ENCODE peak calls at places on chromosomes 11 and 22, in seven cellular contexts. One of them, this sample, is unnamed.

GRCh38 chr22:49230194-49230577 is 597.5 kb downstream of the BRD1 start:
- DNase-seq in neuronal stem cell: peak
- DNase-seq in body of pancreas: no peak
- DNase-seq in spleen: peak
- DNase-seq in cardiac muscle cell: no peak
- DNase-seq in IMR-90: no peak
- DNase-seq in A549: no peak
- DNase-seq in this sample: no peak

GRCh38 chr22:49546811-49547585 is 280.7 kb downstream of the BRD1 start:
- DNase-seq in neuronal stem cell: no peak
- DNase-seq in body of pancreas: peak
- DNase-seq in spleen: peak
- DNase-seq in cardiac muscle cell: no peak
- DNase-seq in IMR-90: no peak
- DNase-seq in A549: no peak
- DNase-seq in this sample: no peak

GRCh38 chr11:94762208-94762607 is 5.9 kb upstream of the AMOTL1 start:
- DNase-seq in neuronal stem cell: no peak
- DNase-seq in body of pancreas: no peak
- DNase-seq in spleen: no peak
- DNase-seq in cardiac muscle cell: no peak
- DNase-seq in IMR-90: no peak
- DNase-seq in A549: no peak
- DNase-seq in this sample: no peak

GRCh38 chr11:27290261-27290660 is 72.8 kb downstream of the CCDC34 start:
- DNase-seq in neuronal stem cell: no peak
- DNase-seq in body of pancreas: no peak
- DNase-seq in spleen: no peak
- DNase-seq in cardiac muscle cell: no peak
- DNase-seq in IMR-90: no peak
- DNase-seq in A549: no peak
- DNase-seq in this sample: no peak

GRCh38 chr11:68857037-68857586 is 15.4 kb upstream of the CPT1A start:
- DNase-seq in neuronal stem cell: no peak
- DNase-seq in body of pancreas: no peak
- DNase-seq in spleen: peak
- DNase-seq in cardiac muscle cell: no peak
- DNase-seq in IMR-90: no peak
- DNase-seq in A549: no peak
- DNase-seq in this sample: no peak

GRCh38 chr11:128503231-128503991 is 83.9 kb downstream of the ETS1 start:
- DNase-seq in neuronal stem cell: no peak
- DNase-seq in body of pancreas: no peak
- DNase-seq in spleen: no peak
- DNase-seq in cardiac muscle cell: peak
- DNase-seq in IMR-90: peak
- DNase-seq in A549: no peak
- DNase-seq in this sample: no peak

GRCh38 chr11:19311306-19312030 is 70.7 kb upstream of the E2F8 start:
- DNase-seq in neuronal stem cell: peak
- DNase-seq in body of pancreas: peak
- DNase-seq in spleen: no peak
- DNase-seq in cardiac muscle cell: peak
- DNase-seq in IMR-90: peak
- DNase-seq in A549: peak
- DNase-seq in this sample: peak

GRCh38 chr11:26331911-26332571 is at the start of gene ANO3:
- DNase-seq in neuronal stem cell: peak
- DNase-seq in body of pancreas: peak
- DNase-seq in spleen: no peak
- DNase-seq in cardiac muscle cell: peak
- DNase-seq in IMR-90: peak
- DNase-seq in A549: peak
- DNase-seq in this sample: peak

GRCh38 chr11:90770007-90770406 is 547.2 kb upstream of the CHORDC1 start:
- DNase-seq in neuronal stem cell: no peak
- DNase-seq in body of pancreas: no peak
- DNase-seq in spleen: no peak
- DNase-seq in cardiac muscle cell: no peak
- DNase-seq in IMR-90: no peak
- DNase-seq in A549: no peak
- DNase-seq in this sample: no peak

GRCh38 chr11:115711021-115711420 is 206.8 kb upstream of the CADM1 start:
- DNase-seq in neuronal stem cell: no peak
- DNase-seq in body of pancreas: no peak
- DNase-seq in spleen: no peak
- DNase-seq in cardiac muscle cell: no peak
- DNase-seq in IMR-90: no peak
- DNase-seq in A549: no peak
- DNase-seq in this sample: no peak

GRCh38 chr11:20368441-20368840 is 4.9 kb downstream of the HTATIP2 start:
- DNase-seq in neuronal stem cell: no peak
- DNase-seq in body of pancreas: no peak
- DNase-seq in spleen: no peak
- DNase-seq in cardiac muscle cell: peak
- DNase-seq in IMR-90: no peak
- DNase-seq in A549: no peak
- DNase-seq in this sample: no peak

GRCh38 chr22:42643632-42644421 is 3.4 kb upstream of the ATP5MGL start:
- DNase-seq in neuronal stem cell: no peak
- DNase-seq in body of pancreas: no peak
- DNase-seq in spleen: no peak
- DNase-seq in cardiac muscle cell: no peak
- DNase-seq in IMR-90: no peak
- DNase-seq in A549: no peak
- DNase-seq in this sample: no peak

GRCh38 chr22:42645938-42646568 is 3.1 kb downstream of the CYB5R3 start:
- DNase-seq in neuronal stem cell: no peak
- DNase-seq in body of pancreas: peak
- DNase-seq in spleen: no peak
- DNase-seq in cardiac muscle cell: no peak
- DNase-seq in IMR-90: no peak
- DNase-seq in A549: no peak
- DNase-seq in this sample: peak

GRCh38 chr22:42646569-42647525 is 2.3 kb downstream of the CYB5R3 start:
- DNase-seq in neuronal stem cell: no peak
- DNase-seq in body of pancreas: peak
- DNase-seq in spleen: no peak
- DNase-seq in cardiac muscle cell: peak
- DNase-seq in IMR-90: no peak
- DNase-seq in A549: no peak
- DNase-seq in this sample: peak

GRCh38 chr22:42644422-42645340 is 4.3 kb upstream of the ATP5MGL start:
- DNase-seq in neuronal stem cell: no peak
- DNase-seq in body of pancreas: peak
- DNase-seq in spleen: no peak
- DNase-seq in cardiac muscle cell: peak
- DNase-seq in IMR-90: no peak
- DNase-seq in A549: no peak
- DNase-seq in this sample: peak

GRCh38 chr22:42645341-42645937 is 3.8 kb downstream of the CYB5R3 start:
- DNase-seq in neuronal stem cell: no peak
- DNase-seq in body of pancreas: no peak
- DNase-seq in spleen: no peak
- DNase-seq in cardiac muscle cell: no peak
- DNase-seq in IMR-90: no peak
- DNase-seq in A549: no peak
- DNase-seq in this sample: no peak
- H3K27ac ChIP-seq in neuronal stem cell: no peak
- H3K27ac ChIP-seq in body of pancreas: peak
- H3K27ac ChIP-seq in spleen: peak
- H3K27ac ChIP-seq in cardiac muscle cell: peak
- H3K27ac ChIP-seq in IMR-90: peak
- H3K27ac ChIP-seq in A549: no peak
- H3K27ac ChIP-seq in this sample: peak

GRCh38 chr11:66067640-66068039 is 2.4 kb upstream of the PACS1 start:
- DNase-seq in neuronal stem cell: no peak
- DNase-seq in body of pancreas: no peak
- DNase-seq in spleen: no peak
- DNase-seq in cardiac muscle cell: no peak
- DNase-seq in IMR-90: no peak
- DNase-seq in A549: no peak
- DNase-seq in this sample: no peak
- H3K4me3 ChIP-seq in neuronal stem cell: no peak
- H3K4me3 ChIP-seq in body of pancreas: no peak
- H3K4me3 ChIP-seq in spleen: no peak
- H3K4me3 ChIP-seq in cardiac muscle cell: no peak
- H3K4me3 ChIP-seq in IMR-90: no peak
- H3K4me3 ChIP-seq in A549: no peak
- H3K4me3 ChIP-seq in this sample: no peak

GRCh38 chr22:33788927-33789326 is 131.3 kb downstream of the LARGE1 start:
- DNase-seq in neuronal stem cell: no peak
- DNase-seq in body of pancreas: no peak
- DNase-seq in spleen: no peak
- DNase-seq in cardiac muscle cell: no peak
- DNase-seq in IMR-90: no peak
- DNase-seq in A549: no peak
- DNase-seq in this sample: no peak

GRCh38 chr22:33789690-33790253 is 130.5 kb downstream of the LARGE1 start:
- DNase-seq in neuronal stem cell: no peak
- DNase-seq in body of pancreas: no peak
- DNase-seq in spleen: no peak
- DNase-seq in cardiac muscle cell: no peak
- DNase-seq in IMR-90: no peak
- DNase-seq in A549: no peak
- DNase-seq in this sample: no peak

GRCh38 chr22:33792837-33793236 is 127.4 kb downstream of the LARGE1 start:
- DNase-seq in neuronal stem cell: no peak
- DNase-seq in body of pancreas: no peak
- DNase-seq in spleen: no peak
- DNase-seq in cardiac muscle cell: no peak
- DNase-seq in IMR-90: no peak
- DNase-seq in A549: no peak
- DNase-seq in this sample: no peak

GRCh38 chr22:33796494-33796893 is 123.8 kb downstream of the LARGE1 start:
- DNase-seq in neuronal stem cell: no peak
- DNase-seq in body of pancreas: no peak
- DNase-seq in spleen: no peak
- DNase-seq in cardiac muscle cell: no peak
- DNase-seq in IMR-90: no peak
- DNase-seq in A549: no peak
- DNase-seq in this sample: no peak

GRCh38 chr22:33793464-33793863 is 126.8 kb downstream of the LARGE1 start:
- DNase-seq in neuronal stem cell: no peak
- DNase-seq in body of pancreas: no peak
- DNase-seq in spleen: no peak
- DNase-seq in cardiac muscle cell: no peak
- DNase-seq in IMR-90: no peak
- DNase-seq in A549: no peak
- DNase-seq in this sample: no peak
- H3K27ac ChIP-seq in neuronal stem cell: no peak
- H3K27ac ChIP-seq in body of pancreas: no peak
- H3K27ac ChIP-seq in spleen: no peak
- H3K27ac ChIP-seq in cardiac muscle cell: peak
- H3K27ac ChIP-seq in IMR-90: no peak
- H3K27ac ChIP-seq in A549: no peak
- H3K27ac ChIP-seq in this sample: peak

GRCh38 chr22:19974233-19974861 is 32.7 kb upstream of the TXNRD2 start:
- DNase-seq in neuronal stem cell: peak
- DNase-seq in body of pancreas: peak
- DNase-seq in spleen: no peak
- DNase-seq in cardiac muscle cell: peak
- DNase-seq in IMR-90: peak
- DNase-seq in A549: peak
- DNase-seq in this sample: peak
- H3K4me3 ChIP-seq in neuronal stem cell: no peak
- H3K4me3 ChIP-seq in body of pancreas: no peak
- H3K4me3 ChIP-seq in spleen: no peak
- H3K4me3 ChIP-seq in cardiac muscle cell: no peak
- H3K4me3 ChIP-seq in IMR-90: no peak
- H3K4me3 ChIP-seq in A549: no peak
- H3K4me3 ChIP-seq in this sample: no peak

GRCh38 chr22:25970348-25970995 is 198.8 kb upstream of the SEZ6L start:
- DNase-seq in neuronal stem cell: peak
- DNase-seq in body of pancreas: no peak
- DNase-seq in spleen: no peak
- DNase-seq in cardiac muscle cell: no peak
- DNase-seq in IMR-90: no peak
- DNase-seq in A549: no peak
- DNase-seq in this sample: no peak
- H3K27ac ChIP-seq in neuronal stem cell: peak
- H3K27ac ChIP-seq in body of pancreas: no peak
- H3K27ac ChIP-seq in spleen: no peak
- H3K27ac ChIP-seq in cardiac muscle cell: no peak
- H3K27ac ChIP-seq in IMR-90: no peak
- H3K27ac ChIP-seq in A549: no peak
- H3K27ac ChIP-seq in this sample: no peak

This sample was measured in transverse colon.